ENCODE peak calls at places on chromosome 11, in seven cellular contexts. Y is uterus; Z is fibroblast of pulmonary artery; G is RWPE2; E is NB4; D is CD8-positive, alpha-beta memory T cell; S is transverse colon. C is an unnamed sample.

GRCh38 chr11:6410695-6411430 is 8.0 kb downstream of the APBB1 start:
- DNase-seq in S (no peak), E (no peak), G (no peak), Z (no peak), D (no peak), Y (no peak), C (no peak)

GRCh38 chr11:104323841-104324240 is 159.9 kb upstream of the PDGFD start:
- DNase-seq in S (no peak), E (no peak), Z (no peak), D (no peak), Y (no peak), G (no peak), C (no peak)

GRCh38 chr11:121367434-121367833 is 74.9 kb downstream of the SC5D start:
- DNase-seq in S (no peak), D (peak), Z (peak), E (peak), G (no peak), Y (no peak), C (no peak)

GRCh38 chr11:10568486-10568941 is at the start of gene LYVE1:
- DNase-seq in D (no peak), Y (no peak), S (peak), Z (peak), G (no peak), E (no peak), C (no peak)

GRCh38 chr11:86197448-86197847 is 47.1 kb upstream of the EED start:
- DNase-seq in E (peak), Z (peak), D (no peak), S (no peak), G (no peak), Y (no peak), C (no peak)

GRCh38 chr11:17423533-17424310 is 35.3 kb upstream of the KCNJ11 start:
- DNase-seq in Z (no peak), Y (no peak), S (peak), G (no peak), E (no peak), D (no peak), C (no peak)

GRCh38 chr11:472816-473215 is 22.7 kb downstream of the PTDSS2 start:
- DNase-seq in G (peak), D (no peak), S (no peak), E (no peak), Y (no peak), Z (no peak), C (peak)

GRCh38 chr11:124150684-124151083 is 32.5 kb upstream of the OR10D3 start:
- DNase-seq in E (peak), S (no peak), G (no peak), Y (no peak), D (no peak), Z (no peak), C (no peak)

GRCh38 chr11:57312511-57313021 is 12.2 kb downstream of the TNKS1BP1 start:
- DNase-seq in Z (no peak), Y (no peak), E (no peak), D (no peak), S (no peak), G (no peak), C (peak)

GRCh38 chr11:29334781-29335140 is 682.1 kb downstream of the KCNA4 start:
- DNase-seq in Z (no peak), E (no peak), D (no peak), G (no peak), Y (no peak), S (no peak), C (no peak)

GRCh38 chr11:9530020-9530628 is 43.3 kb upstream of the WEE1 start:
- DNase-seq in Y (no peak), G (no peak), Z (peak), S (no peak), D (no peak), E (no peak), C (no peak)

GRCh38 chr11:57349491-57350274 is 11.5 kb downstream of the P2RX3 start:
- DNase-seq in Y (peak), Z (peak), D (peak), E (peak), G (no peak), S (peak), C (peak)

GRCh38 chr11:19660076-19660475 is 52.6 kb upstream of the NAV2 start:
- DNase-seq in D (no peak), E (peak), G (peak), S (no peak), Z (peak), Y (no peak), C (no peak)

GRCh38 chr11:77473001-77473800 is 693 bp downstream of the PAK1 start:
- DNase-seq in Y (peak), E (peak), G (no peak), Z (no peak), S (peak), D (peak), C (peak)

GRCh38 chr11:68040121-68040956 is 1.5 kb downstream of the TCIRG1 start:
- DNase-seq in E (peak), Y (peak), Z (peak), D (peak), G (peak), S (peak), C (peak)

GRCh38 chr11:62423012-62423411 is 4.2 kb downstream of the SCGB1A1 start:
- DNase-seq in S (no peak), E (no peak), Z (no peak), D (no peak), Y (no peak), G (no peak), C (no peak)

GRCh38 chr11:44601471-44602370 is 36.3 kb downstream of the CD82 start:
- DNase-seq in Z (no peak), G (no peak), Y (no peak), E (no peak), S (peak), D (no peak), C (no peak)

GRCh38 chr11:126884192-126884973 is 116.2 kb downstream of the KIRREL3 start:
- DNase-seq in Z (no peak), E (no peak), S (no peak), G (no peak), D (no peak), Y (no peak), C (no peak)

GRCh38 chr11:34242037-34242625 is 115.7 kb downstream of the ABTB2 start:
- DNase-seq in S (no peak), Z (peak), D (no peak), E (no peak), Y (no peak), G (no peak), C (no peak)

GRCh38 chr11:73281201-73281741 is 9.1 kb downstream of the P2RY6 start:
- DNase-seq in D (no peak), Y (no peak), S (no peak), G (peak), E (no peak), Z (no peak), C (no peak)

GRCh38 chr11:34204396-34205279 is 99.2 kb downstream of the NAT10 start:
- DNase-seq in S (no peak), E (no peak), Z (no peak), Y (no peak), D (no peak), G (no peak), C (peak)

GRCh38 chr11:70549386-70549785 is 151.1 kb downstream of the CTTN start:
- DNase-seq in Z (no peak), E (no peak), S (no peak), G (no peak), D (no peak), Y (no peak), C (peak)

GRCh38 chr11:87779276-87780067 is 395.8 kb downstream of the RAB38 start:
- DNase-seq in S (no peak), E (no peak), G (no peak), D (no peak), Y (no peak), Z (no peak), C (no peak)

GRCh38 chr11:122709042-122709760 is 53.7 kb downstream of the UBASH3B start:
- DNase-seq in G (no peak), Y (no peak), S (no peak), E (no peak), Z (peak), D (no peak), C (no peak)

GRCh38 chr11:12185914-12186313 is 75.5 kb downstream of the MICAL2 start:
- DNase-seq in G (no peak), Z (peak), Y (no peak), S (no peak), E (no peak), D (no peak), C (peak)

GRCh38 chr11:2778630-2779498 is 79.1 kb upstream of the KCNQ1OT1 start:
- DNase-seq in G (peak), S (peak), Z (peak), D (no peak), Y (peak), E (peak), C (peak)

GRCh38 chr11:57255618-57256017 is 18.6 kb upstream of the APLNR start:
- DNase-seq in G (no peak), Y (no peak), S (no peak), D (no peak), E (no peak), Z (no peak), C (no peak)

GRCh38 chr11:106087815-106088435 is 10.5 kb downstream of the AASDHPPT start:
- DNase-seq in Y (peak), E (peak), G (no peak), S (peak), D (peak), Z (peak), C (no peak)

GRCh38 chr11:2825886-2826678 is 59.5 kb downstream of the CDKN1C start:
- DNase-seq in G (no peak), S (peak), E (peak), Y (peak), Z (peak), D (no peak), C (peak)

GRCh38 chr11:104946907-104947306 is 21.5 kb downstream of the CASP4 start:
- DNase-seq in D (no peak), E (peak), S (no peak), Z (peak), G (no peak), Y (no peak), C (peak)

GRCh38 chr11:2095542-2095941 is 43.6 kb downstream of the IGF2 start:
- DNase-seq in S (no peak), Y (no peak), E (no peak), D (no peak), Z (no peak), G (peak), C (no peak)

GRCh38 chr11:86205415-86206268 is 38.9 kb upstream of the EED start:
- DNase-seq in G (no peak), Z (no peak), E (peak), S (no peak), Y (no peak), D (no peak), C (no peak)

GRCh38 chr11:118059231-118059940 is 17.5 kb upstream of the TMPRSS4 start:
- DNase-seq in E (no peak), G (no peak), Y (no peak), D (no peak), S (peak), Z (no peak), C (no peak)

GRCh38 chr11:83070044-83070877 is 1.4 kb downstream of the RAB30 start:
- DNase-seq in Z (peak), S (no peak), G (no peak), D (no peak), Y (no peak), E (no peak), C (peak)

GRCh38 chr11:108870373-108871020 is 205.6 kb downstream of the DDX10 start:
- DNase-seq in S (no peak), Y (no peak), Z (peak), G (no peak), D (no peak), E (no peak), C (no peak)

GRCh38 chr11:5564259-5565019 is 16.1 kb upstream of the OR52H1 start:
- DNase-seq in Z (peak), S (no peak), E (peak), G (no peak), D (no peak), Y (no peak), C (no peak)

GRCh38 chr11:133516845-133517244 is 15.5 kb downstream of the OPCML start:
- DNase-seq in Z (no peak), D (no peak), E (no peak), S (no peak), G (no peak), Y (no peak), C (no peak)

DNA sequence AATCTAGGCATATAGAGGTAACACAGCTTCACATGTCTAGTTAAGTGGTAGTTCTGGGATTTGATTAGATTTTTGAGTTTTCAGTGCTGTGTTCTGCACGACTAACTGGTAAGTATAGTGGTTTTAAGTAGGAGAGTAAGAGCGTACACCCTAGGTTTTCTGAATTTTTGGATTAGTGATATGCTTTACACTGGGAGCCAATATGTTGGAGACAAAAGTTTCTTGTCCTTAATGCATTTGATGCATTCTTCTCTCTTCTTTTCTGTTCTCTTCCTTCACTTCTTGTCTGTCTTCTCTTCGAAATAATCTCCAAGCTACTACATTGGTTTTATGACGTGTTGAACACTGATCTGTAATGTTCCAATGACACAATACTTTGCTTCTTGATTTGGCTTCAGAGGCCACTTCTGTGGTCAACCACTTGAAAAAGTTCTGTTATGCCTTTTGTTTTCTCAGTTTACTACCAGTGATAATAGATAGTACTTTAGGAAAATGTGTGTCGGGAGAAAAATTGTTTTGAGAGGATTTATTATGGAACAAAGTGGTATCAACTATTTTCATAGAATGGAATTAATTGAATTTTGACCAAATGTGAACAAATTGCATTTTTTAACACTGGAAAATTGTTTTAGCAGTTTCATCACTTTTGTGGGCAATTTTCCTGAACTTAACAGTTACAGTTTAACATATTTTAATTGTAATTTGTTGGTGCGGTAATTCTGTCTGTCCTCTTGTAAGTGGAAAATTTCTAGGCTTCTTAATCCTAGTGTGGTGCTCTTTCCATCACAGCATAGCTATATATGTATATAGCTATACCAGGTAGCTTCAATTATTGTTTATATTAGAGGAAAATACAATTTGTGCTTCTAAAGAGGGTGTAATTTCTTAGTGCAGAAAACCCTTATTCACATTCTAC is 2.6 kb downstream of the PDE3B start:
- DNase-seq in Z (no peak), D (no peak), G (no peak), E (peak), Y (no peak), S (no peak), C (no peak)
- H3K4me3 ChIP-seq in Z (no peak), D (peak), G (no peak), E (peak), Y (no peak), S (peak), C (no peak)

GRCh38 chr11:46743043-46743442 is 24.0 kb downstream of the F2 start:
- DNase-seq in D (no peak), S (no peak), G (no peak), Y (no peak), Z (no peak), E (no peak), C (no peak)
- H3K4me3 ChIP-seq in D (no peak), S (no peak), G (no peak), Y (no peak), Z (no peak), E (no peak), C (no peak)

DNA sequence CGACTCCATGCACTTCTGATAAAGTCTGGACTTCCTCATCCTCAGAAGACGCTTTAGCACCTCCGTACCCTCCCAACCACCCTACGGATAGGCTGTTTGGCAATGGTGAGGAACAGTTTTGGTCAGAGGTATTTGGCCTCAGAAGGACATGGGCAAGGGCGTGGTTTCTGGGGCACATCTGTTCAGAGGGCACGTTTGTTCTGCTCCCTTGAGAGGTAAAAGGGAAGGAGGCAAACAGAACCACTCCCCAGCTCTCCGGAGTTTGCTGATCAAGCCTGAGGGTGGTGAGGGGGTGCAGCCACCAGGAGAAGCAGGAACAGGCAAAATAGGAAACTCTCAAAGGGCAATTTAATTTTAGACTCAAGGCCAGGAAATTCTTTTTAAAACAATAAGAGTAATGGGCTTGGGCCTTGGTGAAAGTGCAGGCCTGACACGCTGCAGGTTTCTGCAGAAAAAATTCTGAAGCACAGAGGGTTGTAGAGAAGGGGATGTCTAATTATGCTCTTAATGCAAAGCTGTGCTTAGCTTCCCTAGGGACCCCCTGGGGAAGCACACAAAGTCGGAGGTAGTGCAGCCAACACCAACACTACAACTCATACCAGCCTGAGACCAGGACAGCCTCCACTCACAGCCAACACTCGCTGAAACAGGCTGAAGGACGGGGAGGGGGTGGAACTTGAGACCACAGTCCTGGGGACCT is 23.3 kb downstream of the ETS1 start:
- DNase-seq in G (no peak), D (no peak), Y (no peak), S (no peak), E (peak), Z (no peak), C (no peak)
- H3K4me3 ChIP-seq in G (no peak), D (no peak), Y (no peak), S (no peak), E (peak), Z (no peak), C (no peak)

GRCh38 chr11:32385998-32386397 is 49.3 kb downstream of the WT1 start:
- DNase-seq in Y (peak), S (peak), G (no peak), Z (peak), D (no peak), E (peak), C (peak)
- H3K4me3 ChIP-seq in Y (no peak), S (no peak), G (no peak), Z (no peak), D (no peak), E (no peak), C (no peak)

DNA sequence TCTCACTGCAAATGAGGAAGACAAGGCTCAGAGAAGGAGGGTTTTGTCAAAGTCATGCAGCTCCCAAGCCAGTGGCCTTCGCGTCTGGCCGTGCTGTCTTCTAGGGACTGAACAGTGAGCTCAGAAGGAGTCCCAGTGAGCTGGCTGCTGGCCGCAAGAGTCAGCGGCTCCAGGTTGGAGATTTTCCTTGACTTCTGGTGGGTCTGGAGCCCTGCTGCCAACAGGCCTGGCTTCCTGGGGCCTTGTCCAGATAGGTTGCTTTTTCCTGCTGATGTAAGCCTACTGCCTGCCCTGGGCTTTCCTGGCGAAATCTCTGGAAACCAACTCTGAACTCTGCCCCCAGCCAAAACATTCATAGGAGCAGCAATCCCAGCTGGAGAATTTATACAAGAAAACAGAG is 272.7 kb upstream of the CADM1 start:
- DNase-seq in S (no peak), Z (no peak), E (no peak), D (no peak), Y (no peak), G (no peak), C (no peak)
- H3K4me3 ChIP-seq in S (no peak), Z (no peak), E (no peak), D (no peak), Y (no peak), G (no peak), C (no peak)

DNA sequence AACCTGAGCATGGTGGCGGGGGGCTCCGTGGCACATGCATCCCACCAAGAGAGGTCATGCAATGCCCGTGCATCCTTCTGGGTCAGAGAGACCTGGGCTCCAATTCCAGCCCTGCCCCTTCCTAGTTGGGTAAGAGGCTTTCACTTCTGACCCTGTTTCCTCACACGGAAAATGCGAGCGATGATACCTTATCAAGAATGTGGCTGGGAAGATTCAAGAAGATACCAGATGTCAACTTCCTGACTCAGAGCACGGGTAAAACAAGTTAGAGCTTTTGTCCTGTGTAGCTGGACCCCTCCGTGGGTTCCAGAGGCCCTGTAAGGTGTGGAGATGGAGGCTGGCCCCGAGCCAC is 8.7 kb upstream of the DGKZ start:
- DNase-seq in Z (no peak), Y (no peak), S (no peak), G (no peak), E (no peak), D (no peak), C (peak)
- H3K4me3 ChIP-seq in Z (no peak), Y (peak), S (no peak), G (no peak), E (no peak), D (no peak), C (no peak)

DNA sequence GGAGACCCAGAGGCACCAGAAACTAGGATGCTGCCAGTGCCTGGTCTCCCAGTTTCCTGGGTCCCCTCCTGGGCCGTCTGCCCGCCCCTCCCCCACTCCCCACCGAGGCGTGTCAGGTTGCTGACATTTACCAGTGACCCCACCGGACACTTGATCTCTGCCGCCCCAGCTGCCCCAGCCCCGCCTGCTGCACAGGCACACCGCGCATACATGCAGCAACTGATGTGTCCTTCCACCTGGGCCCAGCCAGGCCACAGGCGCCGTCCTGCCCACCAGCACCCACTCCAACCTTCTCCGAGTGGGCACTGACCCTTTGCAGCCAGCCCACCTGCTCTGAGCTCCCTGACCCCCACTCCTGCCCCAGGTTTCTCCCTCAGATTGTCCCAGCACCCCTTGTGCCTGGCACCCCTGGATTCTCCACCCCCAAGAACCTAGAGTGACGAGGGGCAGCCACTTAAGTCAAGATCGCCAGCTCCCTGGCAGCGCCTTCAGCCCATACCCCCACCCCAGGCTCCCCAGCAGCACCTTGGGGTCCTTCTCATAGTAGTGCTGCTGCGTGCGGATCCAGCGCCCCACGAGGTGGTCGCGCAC is 548 bp downstream of the PYGM start:
- DNase-seq in Z (no peak), S (no peak), G (peak), Y (no peak), D (no peak), E (no peak), C (peak)
- H3K4me3 ChIP-seq in Z (no peak), S (no peak), G (no peak), Y (peak), D (no peak), E (no peak), C (no peak)

C was measured in H7.